ENCODE peak calls at places on chromosomes 1 and 21, in four cellular contexts. M, T, F and U are unnamed samples. For H3K4me1, the result is how much of the 10 kb centered on the place peaks cover.

GRCh38 chr1:230681599-230681998 is 32.3 kb downstream of the AGT start:
- DNase-seq in M (peak), T (no peak), F (no peak), U (no peak)

GRCh38 chr1:223225481-223225880 is 82.4 kb upstream of the TLR5 start:
- DNase-seq in M (no peak), T (no peak), F (no peak), U (no peak)

GRCh38 chr1:32170991-32171390 is 8.5 kb upstream of the TXLNA start:
- DNase-seq in F (no peak), M (no peak), T (no peak), U (no peak)

GRCh38 chr1:177953549-177953948 is 16.3 kb downstream of the SEC16B start:
- DNase-seq in M (no peak), T (no peak), F (no peak), U (no peak)

GRCh38 chr1:60765204-60765603 is 317.2 kb upstream of the NFIA start:
- DNase-seq in T (no peak), F (no peak), M (peak), U (peak)

GRCh38 chr1:34511802-34512201 is 243.0 kb upstream of the GJB5 start:
- DNase-seq in T (no peak), F (no peak), M (no peak), U (no peak)

GRCh38 chr1:182054698-182055326 is 6.7 kb downstream of the ZNF648 start:
- DNase-seq in T (peak), M (peak), F (peak), U (peak)

GRCh38 chr1:178634445-178634844 is 90.6 kb upstream of the RALGPS2 start:
- DNase-seq in T (no peak), F (no peak), M (no peak), U (no peak)

GRCh38 chr21:35619184-35619583 is 441.1 kb downstream of the SETD4 start:
- DNase-seq in T (no peak), M (no peak), F (no peak), U (no peak)

GRCh38 chr21:41798326-41798725 is 31.5 kb upstream of the RIPK4 start:
- DNase-seq in T (no peak), M (no peak), F (no peak), U (no peak)

GRCh38 chr1:155309423-155310021 is 856 bp downstream of the FDPS start:
- DNase-seq in M (no peak), T (no peak), F (no peak), U (no peak)

GRCh38 chr1:206419783-206420182 is 50.5 kb upstream of the IKBKE start:
- DNase-seq in F (no peak), T (no peak), M (no peak), U (no peak)

GRCh38 chr1:31476891-31477846 is 64.2 kb downstream of the SERINC2 start:
- DNase-seq in M (no peak), F (peak), T (no peak), U (no peak)

GRCh38 chr21:42733874-42734273 is 80.5 kb downstream of the PDE9A start:
- DNase-seq in T (no peak), M (no peak), F (no peak), U (no peak)

GRCh38 chr1:183025782-183026774 is 2.9 kb downstream of the LAMC1 start:
- DNase-seq in F (peak), M (peak), T (no peak), U (no peak)

GRCh38 chr1:156794506-156795373 is 21.9 kb downstream of the SH2D2A start:
- DNase-seq in T (no peak), M (peak), F (no peak), U (no peak)

GRCh38 chr1:12232221-12232620 is 2.4 kb downstream of the VPS13D start:
- DNase-seq in T (no peak), F (no peak), M (no peak), U (no peak)

GRCh38 chr1:164660415-164661174 is 101.6 kb downstream of the PBX1 start:
- DNase-seq in T (no peak), F (peak), M (no peak), U (no peak)

GRCh38 chr1:203130358-203130992 is 2.9 kb downstream of the ADORA1 start:
- DNase-seq in M (no peak), T (peak), F (no peak), U (no peak)

GRCh38 chr1:204287466-204287881 is 72.3 kb downstream of the PLEKHA6 start:
- DNase-seq in F (no peak), M (no peak), T (no peak), U (no peak)

DNA sequence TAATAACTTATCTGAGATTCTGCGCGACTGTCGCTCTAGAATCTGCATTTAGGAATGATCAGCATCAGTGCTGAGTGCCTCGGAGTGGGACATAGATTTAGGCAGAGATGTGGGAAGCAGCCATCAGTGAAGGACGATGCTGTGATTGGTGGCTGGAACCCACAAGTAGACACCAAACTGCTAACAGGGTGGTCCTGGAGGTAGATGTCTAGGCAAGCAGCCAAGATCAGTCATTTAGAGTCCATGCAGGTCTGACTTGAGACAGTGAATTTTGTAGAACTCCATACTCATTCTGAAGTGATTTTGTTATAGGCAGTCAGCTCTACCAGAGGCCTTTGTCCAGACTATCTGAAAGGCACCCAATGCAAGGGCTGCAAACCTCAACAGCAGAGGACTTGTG is 51.8 kb upstream of the LYST start:
- DNase-seq in T (no peak), F (no peak), M (no peak), U (no peak)
- H3K4me1 ChIP-seq in T (under half), F (under half), M (under half), U (under half)

GRCh38 chr1:59298178-59298583 is 1.3 kb downstream of the FGGY start:
- DNase-seq in T (no peak), F (no peak), M (no peak), U (no peak)
- TF ChIP-seq SUZ12 in T (no peak), F (no peak), M (no peak), U (no peak)

GRCh38 chr21:45397381-45397780 is 7.6 kb upstream of the COL18A1 start:
- DNase-seq in M (no peak), F (no peak), T (no peak), U (no peak)

GRCh38 chr21:45393833-45394638 is 10.9 kb upstream of the COL18A1 start:
- DNase-seq in M (no peak), T (no peak), F (no peak), U (no peak)

GRCh38 chr21:45392206-45392971 is 12.6 kb upstream of the COL18A1 start:
- DNase-seq in M (no peak), T (no peak), F (no peak), U (no peak)

GRCh38 chr21:45393021-45393420 is 11.9 kb upstream of the COL18A1 start:
- DNase-seq in M (no peak), F (no peak), T (no peak), U (no peak)

DNA sequence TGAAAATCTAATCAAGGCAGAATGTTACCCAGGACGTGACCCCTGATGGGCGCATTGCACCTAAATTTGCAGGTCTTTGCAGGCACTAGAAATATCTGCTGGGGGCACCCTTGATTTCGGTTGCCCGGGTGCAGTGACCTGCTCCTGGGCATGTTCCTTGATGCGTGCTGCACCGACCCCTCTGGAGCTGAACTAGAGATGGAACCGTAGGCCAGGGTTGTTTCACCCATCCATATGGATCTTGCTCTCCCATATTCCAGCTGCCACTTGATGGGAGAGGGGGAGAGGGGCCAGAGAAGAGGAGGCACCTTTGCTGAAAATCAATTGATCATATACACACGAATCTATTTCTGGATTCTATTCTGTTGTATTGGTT is 8.4 kb upstream of the COL18A1 start:
- DNase-seq in M (no peak), F (no peak), T (no peak), U (no peak)
- H3K4me1 ChIP-seq in M (under half), F (under half), T (under half), U (under half)

DNA sequence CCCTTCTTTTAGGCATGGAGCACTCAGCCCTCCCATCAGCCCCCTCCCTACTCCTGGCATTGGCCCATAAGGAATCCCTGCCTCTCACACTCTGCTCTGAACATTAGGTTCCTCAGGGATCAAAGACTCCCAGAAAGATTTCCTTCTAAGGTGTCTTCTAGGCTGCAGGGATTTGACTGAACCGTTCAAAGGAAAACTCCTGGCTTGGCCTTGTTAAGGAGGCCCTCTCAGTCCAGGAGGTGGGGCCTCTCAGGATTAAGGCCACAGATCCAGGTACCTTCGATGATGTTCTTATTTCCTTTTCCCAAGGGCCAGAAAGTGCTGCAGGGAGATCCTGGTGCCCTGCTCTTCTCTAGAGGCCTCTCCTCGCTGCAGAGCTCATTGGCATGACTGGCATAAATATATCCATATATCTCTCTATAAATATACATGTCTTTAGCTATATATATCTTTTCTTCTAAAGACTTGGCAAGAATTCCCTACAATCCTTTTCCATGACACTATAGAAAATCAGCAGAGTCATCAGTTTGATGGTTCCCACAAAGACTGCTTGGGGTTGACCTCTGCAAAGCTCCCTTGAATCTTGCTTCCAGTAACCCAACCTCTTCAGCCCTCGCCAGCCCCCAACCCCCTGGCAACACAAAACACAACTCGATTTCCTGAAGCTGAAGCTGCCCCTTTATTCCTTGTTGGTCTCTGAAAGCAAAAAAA is 59.0 kb downstream of the PLXNA2 start:
- DNase-seq in T (no peak), M (no peak), F (no peak), U (no peak)
- TF ChIP-seq SUZ12 in T (no peak), M (no peak), F (no peak), U (no peak)

GRCh38 chr1:81409875-81410274 is 390.9 kb upstream of the ADGRL2 start:
- DNase-seq in F (no peak), T (no peak), M (no peak), U (no peak)

GRCh38 chr1:81408404-81408803 is 392.3 kb upstream of the ADGRL2 start:
- DNase-seq in F (no peak), T (no peak), M (no peak), U (no peak)

GRCh38 chr1:81410351-81410750 is 390.4 kb upstream of the ADGRL2 start:
- DNase-seq in M (no peak), F (no peak), T (no peak), U (no peak)

GRCh38 chr1:81410919-81411318 is 389.8 kb upstream of the ADGRL2 start:
- DNase-seq in M (no peak), T (no peak), F (no peak), U (no peak)

DNA sequence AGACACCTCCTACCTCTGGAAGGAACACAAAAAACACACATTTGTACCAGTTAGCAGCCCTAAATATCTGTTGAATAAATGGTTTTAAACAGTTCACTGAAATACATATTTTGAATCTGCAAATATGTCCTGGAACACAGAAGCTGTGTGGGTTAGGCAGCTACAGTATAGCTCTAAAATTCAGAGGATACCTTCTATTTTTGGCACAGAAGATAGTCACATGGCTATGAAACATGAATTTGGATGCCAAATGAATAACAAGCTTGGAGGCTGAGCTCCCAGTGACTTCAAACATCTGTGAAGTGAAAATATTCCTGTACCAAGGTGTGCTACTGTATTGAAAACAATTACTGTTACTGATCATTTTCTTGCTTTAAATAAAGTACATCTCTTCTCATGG is 391.5 kb upstream of the ADGRL2 start:
- DNase-seq in F (no peak), T (no peak), M (no peak), U (no peak)
- H3K4me1 ChIP-seq in F (under half), T (under half), M (under half), U (under half)

DNA sequence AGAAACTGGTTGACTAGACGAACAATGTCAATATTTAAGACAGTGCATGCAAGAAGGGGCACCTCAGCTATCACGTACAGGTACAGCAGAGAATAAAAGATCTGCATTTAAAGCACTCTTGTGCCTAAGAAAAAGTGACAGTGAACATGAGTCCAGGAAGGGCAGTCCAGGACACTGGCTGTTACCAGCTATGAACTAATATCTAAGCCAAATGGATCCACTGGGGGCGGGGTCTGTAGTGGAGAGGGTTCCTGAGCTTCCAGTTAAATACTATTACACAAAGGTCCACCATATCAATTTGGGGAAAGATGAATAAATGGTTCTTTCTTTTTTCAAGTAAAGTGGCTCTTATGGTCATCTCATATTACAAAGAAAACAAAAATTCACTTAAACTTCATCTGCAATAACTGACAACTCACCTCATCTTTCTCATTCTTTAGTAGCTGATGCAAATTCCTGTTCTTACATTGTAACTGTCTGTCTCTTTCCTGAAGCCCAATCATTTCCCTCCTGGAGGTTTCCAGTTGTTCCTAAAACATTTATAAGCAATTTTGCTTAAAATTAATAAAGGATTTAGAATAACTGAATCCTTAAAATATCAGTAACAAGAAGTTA is 24.5 kb downstream of the SSX2IP start:
- DNase-seq in M (no peak), F (no peak), T (no peak), U (no peak)
- TF ChIP-seq SUZ12 in M (no peak), F (no peak), T (no peak), U (no peak)

GRCh38 chr1:64516803-64517568 is 47.1 kb downstream of the CACHD1 start:
- DNase-seq in M (no peak), F (no peak), T (no peak), U (no peak)
- H3K4me1 ChIP-seq in M (under half), F (under half), T (under half), U (under half)

DNA sequence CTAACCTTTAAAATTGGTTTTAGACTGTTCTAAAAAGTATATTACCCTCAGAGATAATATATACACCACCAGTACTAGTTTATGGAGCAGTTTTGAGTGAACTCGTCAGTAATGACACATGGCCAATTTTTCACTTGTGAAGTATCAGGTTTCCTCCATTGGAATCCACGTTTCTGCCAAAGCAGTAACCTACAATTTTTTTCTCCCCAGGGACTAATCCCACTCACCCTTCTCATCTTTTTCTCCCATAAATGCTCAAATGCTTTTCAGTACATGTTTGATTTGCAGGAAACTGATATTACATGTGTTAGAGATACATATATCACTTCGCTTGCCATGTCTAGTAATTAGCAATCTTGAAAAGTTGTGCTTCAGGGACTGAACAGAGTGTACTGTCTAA is 94.1 kb downstream of the COL24A1 start:
- DNase-seq in F (no peak), M (no peak), T (no peak), U (no peak)
- TF ChIP-seq SUZ12 in F (no peak), M (no peak), T (no peak), U (no peak)